ENCODE peak calls at places on chromosomes 4 and X, in ten cellular contexts. One of them, this sample, is unnamed.

GRCh38 chr4:156656911-156657310 is 314.7 kb downstream of the PDGFC start:
- DNase-seq in breast epithelium: no peak
- DNase-seq in GM23338: no peak
- DNase-seq in HCT116: no peak
- DNase-seq in K562: no peak
- DNase-seq in transverse colon: no peak
- DNase-seq in HepG2: no peak
- DNase-seq in endothelial cell of umbilical vein: no peak
- DNase-seq in H1: no peak
- DNase-seq in esophagus muscularis mucosa: no peak
- DNase-seq in this sample: no peak

GRCh38 chrX:40240844-40241243 is 143.1 kb upstream of the BCOR start:
- DNase-seq in breast epithelium: no peak
- DNase-seq in GM23338: no peak
- DNase-seq in HCT116: no peak
- DNase-seq in K562: no peak
- DNase-seq in transverse colon: no peak
- DNase-seq in HepG2: no peak
- DNase-seq in endothelial cell of umbilical vein: no peak
- DNase-seq in H1: no peak
- DNase-seq in esophagus muscularis mucosa: no peak
- DNase-seq in this sample: peak; percentile 37

GRCh38 chr4:179097741-179098140 is 1655.5 kb upstream of the AGA start:
- DNase-seq in breast epithelium: no peak
- DNase-seq in GM23338: peak; percentile 76
- DNase-seq in HCT116: no peak
- DNase-seq in K562: peak; percentile 10
- DNase-seq in transverse colon: no peak
- DNase-seq in HepG2: no peak
- DNase-seq in endothelial cell of umbilical vein: no peak
- DNase-seq in H1: peak; percentile 62
- DNase-seq in esophagus muscularis mucosa: no peak
- DNase-seq in this sample: peak; percentile 1

GRCh38 chr4:169604903-169605331 is 7.5 kb downstream of the NEK1 start:
- DNase-seq in breast epithelium: no peak
- DNase-seq in GM23338: no peak
- DNase-seq in HCT116: no peak
- DNase-seq in K562: no peak
- DNase-seq in transverse colon: no peak
- DNase-seq in HepG2: no peak
- DNase-seq in endothelial cell of umbilical vein: no peak
- DNase-seq in H1: no peak
- DNase-seq in esophagus muscularis mucosa: no peak
- DNase-seq in this sample: no peak

GRCh38 chr4:42159271-42160001 is 7.0 kb upstream of the BEND4 start:
- DNase-seq in breast epithelium: no peak
- DNase-seq in GM23338: no peak
- DNase-seq in HCT116: no peak
- DNase-seq in K562: no peak
- DNase-seq in transverse colon: no peak
- DNase-seq in HepG2: no peak
- DNase-seq in endothelial cell of umbilical vein: no peak
- DNase-seq in H1: no peak
- DNase-seq in esophagus muscularis mucosa: no peak
- DNase-seq in this sample: no peak

GRCh38 chr4:90582087-90582486 is 454.9 kb downstream of the CCSER1 start:
- DNase-seq in breast epithelium: no peak
- DNase-seq in GM23338: peak; percentile 30
- DNase-seq in HCT116: no peak
- DNase-seq in K562: no peak
- DNase-seq in transverse colon: no peak
- DNase-seq in HepG2: no peak
- DNase-seq in endothelial cell of umbilical vein: peak; percentile 6
- DNase-seq in H1: no peak
- DNase-seq in esophagus muscularis mucosa: no peak
- DNase-seq in this sample: no peak

GRCh38 chr4:147539959-147540358 is 59.1 kb downstream of the EDNRA start:
- DNase-seq in breast epithelium: no peak
- DNase-seq in GM23338: no peak
- DNase-seq in HCT116: no peak
- DNase-seq in K562: no peak
- DNase-seq in transverse colon: no peak
- DNase-seq in HepG2: no peak
- DNase-seq in endothelial cell of umbilical vein: no peak
- DNase-seq in H1: no peak
- DNase-seq in esophagus muscularis mucosa: no peak
- DNase-seq in this sample: no peak

GRCh38 chrX:82029571-82030218 is 827.8 kb downstream of the SH3BGRL start:
- DNase-seq in breast epithelium: no peak
- DNase-seq in GM23338: no peak
- DNase-seq in HCT116: no peak
- DNase-seq in K562: no peak
- DNase-seq in transverse colon: no peak
- DNase-seq in HepG2: no peak
- DNase-seq in endothelial cell of umbilical vein: no peak
- DNase-seq in H1: no peak
- DNase-seq in esophagus muscularis mucosa: no peak
- DNase-seq in this sample: no peak

GRCh38 chrX:53318766-53319353 is 37.5 kb upstream of the IQSEC2 start:
- DNase-seq in breast epithelium: no peak
- DNase-seq in GM23338: peak; percentile 28
- DNase-seq in HCT116: no peak
- DNase-seq in K562: no peak
- DNase-seq in transverse colon: no peak
- DNase-seq in HepG2: no peak
- DNase-seq in endothelial cell of umbilical vein: no peak
- DNase-seq in H1: no peak
- DNase-seq in esophagus muscularis mucosa: no peak
- DNase-seq in this sample: no peak

GRCh38 chr4:15756361-15756861 is 21.7 kb upstream of the CD38 start:
- DNase-seq in breast epithelium: no peak
- DNase-seq in GM23338: no peak
- DNase-seq in HCT116: peak; percentile 26
- DNase-seq in K562: no peak
- DNase-seq in transverse colon: peak; percentile 20
- DNase-seq in HepG2: peak; percentile 16
- DNase-seq in endothelial cell of umbilical vein: no peak
- DNase-seq in H1: no peak
- DNase-seq in esophagus muscularis mucosa: no peak
- DNase-seq in this sample: peak; percentile 94

GRCh38 chr4:41257901-41258300 is 1.2 kb downstream of the UCHL1 start:
- DNase-seq in breast epithelium: no peak
- DNase-seq in GM23338: no peak
- DNase-seq in HCT116: no peak
- DNase-seq in K562: no peak
- DNase-seq in transverse colon: no peak
- DNase-seq in HepG2: no peak
- DNase-seq in endothelial cell of umbilical vein: peak; percentile 14
- DNase-seq in H1: no peak
- DNase-seq in esophagus muscularis mucosa: no peak
- DNase-seq in this sample: no peak

GRCh38 chr4:96150501-96150900 is 310.6 kb downstream of the PDHA2 start:
- DNase-seq in breast epithelium: no peak
- DNase-seq in GM23338: no peak
- DNase-seq in HCT116: no peak
- DNase-seq in K562: no peak
- DNase-seq in transverse colon: no peak
- DNase-seq in HepG2: no peak
- DNase-seq in endothelial cell of umbilical vein: no peak
- DNase-seq in H1: no peak
- DNase-seq in esophagus muscularis mucosa: no peak
- DNase-seq in this sample: no peak

GRCh38 chrX:38768079-38768478 is 33.2 kb upstream of the MID1IP1 start:
- DNase-seq in breast epithelium: no peak
- DNase-seq in GM23338: no peak
- DNase-seq in HCT116: no peak
- DNase-seq in K562: no peak
- DNase-seq in transverse colon: no peak
- DNase-seq in HepG2: no peak
- DNase-seq in endothelial cell of umbilical vein: peak; percentile 15
- DNase-seq in H1: no peak
- DNase-seq in esophagus muscularis mucosa: no peak
- DNase-seq in this sample: no peak

GRCh38 chr4:156971623-156972369 is at the start of gene PDGFC:
- DNase-seq in breast epithelium: peak; percentile 53
- DNase-seq in GM23338: peak; percentile 85
- DNase-seq in HCT116: no peak
- DNase-seq in K562: peak; percentile 12
- DNase-seq in transverse colon: peak; percentile 67
- DNase-seq in HepG2: peak; percentile 63
- DNase-seq in endothelial cell of umbilical vein: peak; percentile 75
- DNase-seq in H1: peak; percentile 87
- DNase-seq in esophagus muscularis mucosa: peak; percentile 94
- DNase-seq in this sample: no peak

GRCh38 chr4:118923891-118924290 is 35.2 kb downstream of the SYNPO2 start:
- DNase-seq in breast epithelium: no peak
- DNase-seq in GM23338: no peak
- DNase-seq in HCT116: no peak
- DNase-seq in K562: no peak
- DNase-seq in transverse colon: no peak
- DNase-seq in HepG2: no peak
- DNase-seq in endothelial cell of umbilical vein: no peak
- DNase-seq in H1: no peak
- DNase-seq in esophagus muscularis mucosa: no peak
- DNase-seq in this sample: no peak

GRCh38 chr4:118918388-118918787 is 29.7 kb downstream of the SYNPO2 start:
- DNase-seq in breast epithelium: no peak
- DNase-seq in GM23338: no peak
- DNase-seq in HCT116: no peak
- DNase-seq in K562: no peak
- DNase-seq in transverse colon: no peak
- DNase-seq in HepG2: no peak
- DNase-seq in endothelial cell of umbilical vein: peak; percentile 90
- DNase-seq in H1: no peak
- DNase-seq in esophagus muscularis mucosa: no peak
- DNase-seq in this sample: no peak

GRCh38 chr4:118917582-118917981 is 28.9 kb downstream of the SYNPO2 start:
- DNase-seq in breast epithelium: no peak
- DNase-seq in GM23338: no peak
- DNase-seq in HCT116: no peak
- DNase-seq in K562: no peak
- DNase-seq in transverse colon: no peak
- DNase-seq in HepG2: no peak
- DNase-seq in endothelial cell of umbilical vein: no peak
- DNase-seq in H1: no peak
- DNase-seq in esophagus muscularis mucosa: no peak
- DNase-seq in this sample: no peak

GRCh38 chr4:118921736-118922135 is 33.1 kb downstream of the SYNPO2 start:
- DNase-seq in breast epithelium: no peak
- DNase-seq in GM23338: no peak
- DNase-seq in HCT116: no peak
- DNase-seq in K562: no peak
- DNase-seq in transverse colon: no peak
- DNase-seq in HepG2: no peak
- DNase-seq in endothelial cell of umbilical vein: no peak
- DNase-seq in H1: no peak
- DNase-seq in esophagus muscularis mucosa: no peak
- DNase-seq in this sample: no peak

GRCh38 chr4:118920247-118920646 is 31.6 kb downstream of the SYNPO2 start:
- DNase-seq in breast epithelium: no peak
- DNase-seq in GM23338: no peak
- DNase-seq in HCT116: no peak
- DNase-seq in K562: no peak
- DNase-seq in transverse colon: no peak
- DNase-seq in HepG2: no peak
- DNase-seq in endothelial cell of umbilical vein: peak; percentile 33
- DNase-seq in H1: no peak
- DNase-seq in esophagus muscularis mucosa: no peak
- DNase-seq in this sample: no peak
- TF ChIP-seq POLR2AphosphoS5 in breast epithelium: no peak
- TF ChIP-seq POLR2AphosphoS5 in GM23338: no peak
- TF ChIP-seq POLR2AphosphoS5 in HCT116: no peak
- TF ChIP-seq POLR2AphosphoS5 in K562: no peak
- TF ChIP-seq POLR2AphosphoS5 in transverse colon: no peak
- TF ChIP-seq POLR2AphosphoS5 in HepG2: no peak
- TF ChIP-seq POLR2AphosphoS5 in endothelial cell of umbilical vein: no peak
- TF ChIP-seq POLR2AphosphoS5 in H1: no peak
- TF ChIP-seq POLR2AphosphoS5 in esophagus muscularis mucosa: no peak
- TF ChIP-seq POLR2AphosphoS5 in this sample: no peak

GRCh38 chr4:151202381-151202780 is 74.6 kb upstream of the PRSS48 start:
- DNase-seq in breast epithelium: no peak
- DNase-seq in GM23338: no peak
- DNase-seq in HCT116: no peak
- DNase-seq in K562: no peak
- DNase-seq in transverse colon: no peak
- DNase-seq in HepG2: no peak
- DNase-seq in endothelial cell of umbilical vein: no peak
- DNase-seq in H1: no peak
- DNase-seq in esophagus muscularis mucosa: no peak
- DNase-seq in this sample: no peak
- H3K4me3 ChIP-seq in breast epithelium: no peak overlapping the region
- H3K4me3 ChIP-seq in GM23338: no peak overlapping the region
- H3K4me3 ChIP-seq in HCT116: no peak overlapping the region
- H3K4me3 ChIP-seq in K562: no peak overlapping the region
- H3K4me3 ChIP-seq in transverse colon: no peak overlapping the region
- H3K4me3 ChIP-seq in HepG2: no peak overlapping the region
- H3K4me3 ChIP-seq in endothelial cell of umbilical vein: no peak overlapping the region
- H3K4me3 ChIP-seq in H1: no peak overlapping the region
- H3K4me3 ChIP-seq in esophagus muscularis mucosa: no peak overlapping the region
- H3K4me3 ChIP-seq in this sample: no peak overlapping the region

GRCh38 chr4:125750399-125750798 is 435.6 kb downstream of the FAT4 start:
- DNase-seq in breast epithelium: no peak
- DNase-seq in GM23338: no peak
- DNase-seq in HCT116: no peak
- DNase-seq in K562: no peak
- DNase-seq in transverse colon: no peak
- DNase-seq in HepG2: no peak
- DNase-seq in endothelial cell of umbilical vein: no peak
- DNase-seq in H1: no peak
- DNase-seq in esophagus muscularis mucosa: no peak
- DNase-seq in this sample: no peak
- H3K27ac ChIP-seq in breast epithelium: no peak overlapping the region
- H3K27ac ChIP-seq in GM23338: no peak overlapping the region
- H3K27ac ChIP-seq in HCT116: no peak overlapping the region
- H3K27ac ChIP-seq in K562: no peak overlapping the region
- H3K27ac ChIP-seq in transverse colon: no peak overlapping the region
- H3K27ac ChIP-seq in HepG2: no peak overlapping the region
- H3K27ac ChIP-seq in endothelial cell of umbilical vein: no peak overlapping the region
- H3K27ac ChIP-seq in H1: no peak overlapping the region
- H3K27ac ChIP-seq in esophagus muscularis mucosa: no peak overlapping the region
- H3K27ac ChIP-seq in this sample: no peak overlapping the region

DNA sequence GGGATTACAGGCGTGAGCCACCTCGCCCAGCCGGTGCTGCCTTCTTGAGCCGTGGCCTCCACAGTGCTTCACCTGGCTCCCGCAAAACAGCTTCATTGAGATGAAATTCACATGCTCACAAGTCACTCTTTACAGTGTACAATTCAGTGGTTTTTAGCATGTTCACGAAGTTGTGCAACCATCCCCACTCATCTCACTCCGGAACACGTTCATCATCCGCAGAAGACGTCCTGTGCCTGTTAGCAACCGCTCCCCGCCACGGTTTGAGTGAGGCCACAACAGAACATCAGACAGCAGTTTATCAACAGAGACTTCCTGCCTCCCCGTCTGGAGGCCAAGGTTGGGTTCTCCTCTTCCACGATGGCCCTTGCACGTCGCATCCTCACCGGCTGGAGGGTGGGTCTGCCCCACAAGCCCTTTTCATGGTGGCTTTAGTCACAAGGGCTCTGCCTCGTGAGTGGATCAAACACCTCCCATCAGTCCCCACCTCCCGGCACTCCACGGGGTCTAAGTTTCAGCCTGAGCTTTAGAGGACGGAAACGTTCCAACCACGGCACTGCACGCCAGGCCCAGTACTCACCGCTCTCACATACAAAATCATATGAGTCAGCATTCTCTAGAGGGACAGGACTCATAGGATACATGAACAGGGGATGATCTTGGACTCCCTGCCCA is 29.6 kb upstream of the SPON2 start:
- DNase-seq in breast epithelium: peak; percentile 68
- DNase-seq in GM23338: no peak
- DNase-seq in HCT116: no peak
- DNase-seq in K562: no peak
- DNase-seq in transverse colon: peak; percentile 83
- DNase-seq in HepG2: no peak
- DNase-seq in endothelial cell of umbilical vein: no peak
- DNase-seq in H1: no peak
- DNase-seq in esophagus muscularis mucosa: peak; percentile 97
- DNase-seq in this sample: peak; percentile 90
- TF ChIP-seq POLR2AphosphoS5 in breast epithelium: peak; percentile 73
- TF ChIP-seq POLR2AphosphoS5 in GM23338: no peak
- TF ChIP-seq POLR2AphosphoS5 in HCT116: no peak
- TF ChIP-seq POLR2AphosphoS5 in K562: no peak
- TF ChIP-seq POLR2AphosphoS5 in transverse colon: peak; percentile 87
- TF ChIP-seq POLR2AphosphoS5 in HepG2: no peak
- TF ChIP-seq POLR2AphosphoS5 in endothelial cell of umbilical vein: no peak
- TF ChIP-seq POLR2AphosphoS5 in H1: no peak
- TF ChIP-seq POLR2AphosphoS5 in esophagus muscularis mucosa: peak; percentile 74
- TF ChIP-seq POLR2AphosphoS5 in this sample: peak; percentile 70